ENCODE peak calls at places on chromosome 22, in eight cellular contexts. V, H, Z, Q, W, A, Y and R are unnamed samples.

GRCh38 chr22:21443057-21443734 is 24.0 kb upstream of the TMEM191C start:
- DNase-seq in V (peak), H (no peak), Z (no peak), Q (no peak), W (peak), A (no peak), Y (peak), R (no peak)

GRCh38 chr22:29202231-29203192 is 3.2 kb upstream of the EMID1 start:
- DNase-seq in V (peak), H (peak), Z (peak), Q (peak), W (no peak), A (peak), Y (peak), R (no peak)

GRCh38 chr22:47294222-47294532 is 531.7 kb downstream of the TBC1D22A start:
- DNase-seq in V (no peak), H (peak), Z (peak), Q (no peak), W (no peak), A (peak), Y (peak), R (no peak)

GRCh38 chr22:40741116-40741515 is 61.8 kb downstream of the MCHR1 start:
- DNase-seq in V (no peak), H (no peak), Z (no peak), Q (no peak), W (no peak), A (no peak), Y (no peak), R (no peak)

GRCh38 chr22:43330178-43331063 is 12.8 kb downstream of the SCUBE1 start:
- DNase-seq in V (no peak), H (no peak), Z (no peak), Q (no peak), W (peak), A (no peak), Y (no peak), R (no peak)

GRCh38 chr22:10961043-10961860 is 4566.7 kb upstream of the OR11H1 start:
- DNase-seq in V (peak), H (no peak), Z (no peak), Q (no peak), W (no peak), A (peak), Y (no peak), R (no peak)

GRCh38 chr22:21020802-21021429 is 6.0 kb downstream of the P2RX6 start:
- DNase-seq in V (no peak), H (no peak), Z (no peak), Q (peak), W (no peak), A (no peak), Y (no peak), R (no peak)

GRCh38 chr22:39839917-39840510 is 53.5 kb downstream of the ENTHD1 start:
- DNase-seq in V (no peak), H (no peak), Z (no peak), Q (no peak), W (no peak), A (no peak), Y (no peak), R (no peak)

GRCh38 chr22:25928038-25928437 is 186.1 kb downstream of the MYO18B start:
- DNase-seq in V (no peak), H (no peak), Z (no peak), Q (no peak), W (no peak), A (no peak), Y (no peak), R (no peak)
- H3K4me3 ChIP-seq in V (no peak), H (no peak), Z (no peak), Q (no peak), W (no peak), A (no peak), Y (no peak), R (no peak)

DNA sequence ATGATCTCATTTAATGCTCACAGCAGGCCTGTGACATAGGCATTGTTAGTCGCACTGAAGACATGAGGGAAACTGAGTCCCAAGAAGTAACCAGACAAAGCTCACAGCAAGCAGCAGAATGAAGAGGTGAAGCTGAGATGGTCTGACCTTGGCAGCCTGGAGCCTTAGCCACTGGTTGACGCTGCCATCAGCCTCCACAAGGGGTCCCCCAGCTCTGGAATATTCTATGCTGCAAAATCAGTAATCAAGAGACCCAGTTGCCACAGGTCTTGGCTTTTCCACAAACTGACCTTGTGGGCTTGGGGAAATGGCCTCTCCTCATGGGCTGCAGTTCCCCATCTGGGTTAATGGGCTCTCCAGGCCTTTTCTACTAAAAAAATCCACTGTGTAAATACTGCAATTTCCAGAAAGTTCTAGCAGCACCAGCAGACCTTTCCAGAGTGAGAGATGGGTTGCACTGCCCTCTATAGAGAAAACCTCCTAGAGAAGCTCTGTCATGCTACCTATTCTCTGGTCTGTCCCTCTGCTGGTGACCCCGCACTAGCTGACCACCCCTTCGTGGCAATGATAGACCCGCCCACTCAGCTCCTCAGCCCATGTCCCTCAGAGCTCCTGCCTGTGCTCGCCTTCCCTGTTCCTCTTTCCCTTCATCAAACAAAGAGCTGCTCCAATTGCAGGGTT is 22.6 kb upstream of the ISX start:
- DNase-seq in V (no peak), H (no peak), Z (no peak), Q (no peak), W (no peak), A (no peak), Y (no peak), R (no peak)
- TF ChIP-seq CTCF in V (no peak), H (no peak), Z (peak), Q (no peak), W (no peak), A (no peak), Y (no peak), R (peak)

DNA sequence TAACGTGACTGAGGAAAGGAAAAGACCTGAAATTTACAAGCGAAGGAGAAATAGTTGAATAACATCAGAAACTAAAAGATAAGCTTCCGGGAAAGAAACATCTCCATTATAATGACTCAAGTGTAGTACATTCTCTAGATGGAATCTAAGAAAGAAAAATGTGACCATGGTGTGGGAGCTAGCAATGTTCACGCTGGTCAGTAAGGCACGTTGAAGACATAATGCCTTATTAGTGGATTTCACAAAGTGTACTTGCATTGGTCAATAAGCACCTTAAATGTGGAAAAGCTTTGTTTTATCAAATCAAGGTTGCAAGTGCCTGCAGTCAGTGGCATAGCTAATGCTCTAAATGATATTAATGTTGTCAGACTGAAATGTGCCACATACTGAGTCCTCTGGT is 2.8 kb upstream of the LARGE1 start:
- DNase-seq in V (no peak), H (peak), Z (no peak), Q (no peak), W (no peak), A (no peak), Y (no peak), R (no peak)
- H3K4me3 ChIP-seq in V (peak), H (peak), Z (no peak), Q (peak), W (peak), A (peak), Y (peak), R (peak)

GRCh38 chr22:37334859-37335818 is 52.8 kb downstream of the CYTH4 start:
- DNase-seq in V (no peak), H (no peak), Z (no peak), Q (no peak), W (no peak), A (no peak), Y (no peak), R (no peak)
- TF ChIP-seq CTCF in V (no peak), H (no peak), Z (peak), Q (no peak), W (no peak), A (no peak), Y (no peak), R (no peak)

DNA sequence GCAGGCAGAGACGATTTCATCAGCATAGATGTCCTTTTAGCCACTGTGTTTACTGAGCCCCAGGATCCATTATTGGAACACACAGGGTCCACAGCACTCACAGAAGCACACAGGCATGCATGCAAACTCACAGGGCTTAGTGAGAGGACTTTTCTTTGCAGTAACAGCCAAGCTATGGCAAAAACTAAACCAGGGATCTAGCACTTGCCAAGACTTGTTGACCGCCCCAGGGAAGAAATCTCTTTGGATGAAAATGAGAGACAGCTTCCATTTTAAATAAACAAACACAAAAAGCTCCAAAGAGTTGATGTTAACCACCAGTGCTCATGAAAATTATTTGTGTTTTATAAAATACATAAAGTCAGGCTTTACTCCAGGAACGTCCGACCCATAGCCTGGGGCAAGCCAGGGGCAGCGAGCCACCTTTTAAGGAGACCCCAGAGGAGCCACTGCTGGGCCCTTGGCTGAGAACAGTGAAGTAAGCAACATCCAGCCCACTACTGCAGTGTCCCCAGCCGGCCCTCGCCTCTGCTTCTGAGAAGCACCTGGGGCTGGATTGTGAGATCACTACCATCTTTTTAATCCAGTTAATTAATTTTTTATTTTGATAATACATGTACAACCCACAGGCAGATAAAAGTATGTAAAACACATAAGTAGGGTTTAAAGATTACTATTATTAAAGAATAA is 22.0 kb upstream of the TFIP11 start:
- DNase-seq in V (no peak), H (no peak), Z (no peak), Q (no peak), W (no peak), A (no peak), Y (no peak), R (no peak)
- H3K4me3 ChIP-seq in V (no peak), H (no peak), Z (no peak), Q (no peak), W (no peak), A (no peak), Y (no peak), R (no peak)

GRCh38 chr22:22788460-22789037 is 99.1 kb upstream of the IGLL5 start:
- DNase-seq in V (no peak), H (no peak), Z (no peak), Q (no peak), W (no peak), A (no peak), Y (no peak), R (no peak)
- TF ChIP-seq CTCF in V (no peak), H (no peak), Z (no peak), Q (no peak), W (no peak), A (no peak), Y (no peak), R (no peak)